ENCODE peak calls at places on chromosome 14, in six cellular contexts. H is IMR-90, M is neuronal stem cell, E is H9, W is H1, F is trophoblast cell. S is an unnamed sample. For H3K4me1, the result is how much of the 10 kb centered on the place peaks cover.

GRCh38 chr14:51422704-51423103 is 182.7 kb downstream of the TMX1 start:
- DNase-seq in F (no peak), M (no peak), H (no peak), W (no peak), E (no peak), S (no peak)

GRCh38 chr14:63318835-63319234 is at the start of gene GPHB5:
- DNase-seq in H (no peak), F (no peak), M (no peak), E (no peak), W (no peak), S (no peak)

GRCh38 chr14:88919502-88919901 is 95.1 kb downstream of the TTC8 start:
- DNase-seq in E (no peak), M (no peak), H (no peak), W (no peak), F (no peak), S (no peak)

GRCh38 chr14:102086346-102086971 is 385 bp downstream of the HSP90AA1 start:
- DNase-seq in M (no peak), H (peak), F (peak), E (no peak), W (no peak), S (peak)

GRCh38 chr14:104877066-104877805 is 12.2 kb downstream of the CEP170B start:
- DNase-seq in M (no peak), W (no peak), F (no peak), H (no peak), E (no peak), S (no peak)

GRCh38 chr14:44995770-44996294 is 33.8 kb downstream of the TOGARAM1 start:
- DNase-seq in M (no peak), W (no peak), F (no peak), H (peak), E (no peak), S (no peak)

GRCh38 chr14:104680056-104680805 is 9.2 kb upstream of the INF2 start:
- DNase-seq in W (no peak), M (no peak), H (peak), F (peak), E (no peak), S (peak)

GRCh38 chr14:103594265-103594664 is 31.5 kb downstream of the COA8 start:
- DNase-seq in H (peak), M (peak), F (peak), E (peak), W (no peak), S (peak)

GRCh38 chr14:71885301-71885700 is 46.9 kb upstream of the RGS6 start:
- DNase-seq in E (no peak), H (no peak), M (no peak), F (no peak), W (no peak), S (no peak)

GRCh38 chr14:58808828-58809227 is 171.1 kb downstream of the DACT1 start:
- DNase-seq in W (no peak), F (no peak), H (peak), M (no peak), E (no peak), S (peak)

DNA sequence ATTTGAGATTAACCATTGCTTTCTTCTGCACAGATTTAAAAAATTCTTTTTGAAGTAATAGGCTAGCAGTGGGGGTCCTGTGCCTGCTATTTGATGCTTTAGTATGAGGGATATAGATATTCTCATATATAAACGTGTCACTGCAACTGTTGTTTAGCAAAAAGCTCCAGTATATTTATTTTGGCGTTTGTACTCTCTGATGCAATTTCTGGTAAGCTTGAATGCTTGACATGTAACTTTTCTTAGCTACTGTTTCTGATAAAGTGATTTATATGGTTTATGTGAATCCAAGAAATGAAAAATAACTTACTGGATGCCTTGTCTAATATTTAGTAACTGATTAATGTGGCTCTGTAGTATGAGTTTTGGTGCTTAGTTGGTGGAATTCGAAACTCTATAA is 77.1 kb downstream of the TTLL5 start:
- DNase-seq in F (no peak), E (no peak), H (peak), W (no peak), M (no peak), S (no peak)
- H4K91ac ChIP-seq in F (no peak), E (no peak), H (no peak), W (no peak), M (no peak), S (no peak)

GRCh38 chr14:100528962-100529560 is 58.2 kb downstream of the BEGAIN start:
- DNase-seq in W (no peak), F (no peak), E (peak), M (no peak), H (no peak), S (no peak)

GRCh38 chr14:100531152-100531551 is 56.1 kb downstream of the BEGAIN start:
- DNase-seq in M (no peak), E (no peak), F (no peak), W (no peak), H (no peak), S (no peak)

GRCh38 chr14:100529561-100530031 is 57.6 kb downstream of the BEGAIN start:
- DNase-seq in M (no peak), H (no peak), F (no peak), E (peak), W (no peak), S (no peak)

GRCh38 chr14:100531591-100532121 is 55.6 kb downstream of the BEGAIN start:
- DNase-seq in E (peak), M (no peak), H (no peak), W (no peak), F (no peak), S (no peak)

GRCh38 chr14:100530270-100531072 is 56.7 kb downstream of the BEGAIN start:
- DNase-seq in W (no peak), H (no peak), E (no peak), F (no peak), M (no peak), S (no peak)
- H3K4me1 ChIP-seq in W (under half), H (under half), E (under half), F (under half), M (under half), S (under half)

GRCh38 chr14:21098134-21098891 is at the start of gene ZNF219:
- DNase-seq in E (peak), M (peak), H (peak), W (peak), F (no peak), S (peak)
- H2AFZ ChIP-seq in E (no peak), M (peak), H (peak), W (no peak), F (no peak), S (peak)

GRCh38 chr14:23694085-23694975 is 58.2 kb downstream of the DHRS2 start:
- DNase-seq in M (no peak), F (peak), W (no peak), H (peak), E (peak), S (no peak)

GRCh38 chr14:23696706-23697239 is 60.6 kb downstream of the DHRS2 start:
- DNase-seq in H (no peak), W (no peak), M (no peak), F (no peak), E (no peak), S (no peak)

GRCh38 chr14:23693252-23693775 is 57.1 kb downstream of the DHRS2 start:
- DNase-seq in M (no peak), E (no peak), W (no peak), F (no peak), H (no peak), S (no peak)

GRCh38 chr14:23695220-23695999 is 59.2 kb downstream of the DHRS2 start:
- DNase-seq in W (no peak), H (no peak), E (peak), M (peak), F (no peak), S (no peak)

DNA sequence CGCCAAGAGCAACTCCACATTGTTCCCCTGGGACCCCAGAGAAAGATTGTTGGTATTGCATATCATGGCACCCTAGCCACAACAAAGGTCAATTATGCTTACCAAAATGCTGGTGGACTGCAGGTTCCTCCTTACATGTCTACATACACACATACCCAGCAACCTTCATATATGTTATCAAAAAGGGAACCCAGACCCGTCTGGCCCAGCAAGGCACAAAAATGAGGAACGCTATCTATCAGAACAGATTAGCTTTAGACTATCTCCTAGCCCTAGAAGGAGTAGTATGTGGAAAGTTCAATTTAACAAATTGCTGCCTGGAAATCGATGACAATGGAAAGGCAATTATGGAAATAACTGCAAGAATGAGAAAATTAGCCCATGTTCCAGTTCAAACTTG is 61.5 kb downstream of the DHRS2 start:
- DNase-seq in H (no peak), M (no peak), E (no peak), W (no peak), F (no peak), S (no peak)
- H4K91ac ChIP-seq in H (no peak), M (no peak), E (no peak), W (no peak), F (no peak), S (no peak)

DNA sequence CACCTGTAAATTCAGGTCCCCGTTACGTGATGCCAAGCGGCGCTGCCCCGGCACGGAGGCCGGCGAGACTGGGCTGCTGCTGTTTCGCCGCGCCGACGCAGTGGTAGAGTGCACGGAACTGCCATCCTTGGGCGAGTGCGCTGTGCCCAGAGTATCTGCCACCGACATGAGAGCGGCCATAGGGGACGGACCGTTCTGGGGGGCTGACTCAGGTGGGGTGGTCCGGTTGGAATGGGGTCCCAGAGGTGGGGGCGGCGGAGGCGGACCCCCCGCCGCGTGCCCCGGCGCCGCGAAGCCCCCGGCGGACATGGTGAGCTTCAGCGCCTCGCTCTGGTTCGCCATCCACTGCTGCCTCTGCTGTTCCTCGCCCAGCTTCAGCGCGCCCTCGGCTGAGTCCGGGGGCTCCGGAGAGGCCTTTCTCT is 2.8 kb downstream of the IRF2BPL start:
- DNase-seq in H (no peak), F (no peak), W (no peak), E (no peak), M (no peak), S (no peak)
- H3K4me1 ChIP-seq in H (under half), F (under half), W (under half), E (under half), M (under half), S (under half)

GRCh38 chr14:24293525-24293924 is 6.1 kb downstream of the DHRS1 start:
- DNase-seq in E (no peak), M (no peak), W (no peak), F (no peak), H (no peak), S (no peak)

GRCh38 chr14:24291446-24292117 is 8.0 kb downstream of the DHRS1 start:
- DNase-seq in H (no peak), M (no peak), F (no peak), W (no peak), E (no peak), S (no peak)

GRCh38 chr14:24289649-24290283 is 9.8 kb downstream of the DHRS1 start:
- DNase-seq in W (no peak), M (no peak), H (no peak), E (no peak), F (no peak), S (no peak)

GRCh38 chr14:24292118-24292807 is 7.3 kb downstream of the DHRS1 start:
- DNase-seq in H (no peak), E (no peak), F (no peak), M (no peak), W (no peak), S (no peak)

GRCh38 chr14:24290746-24291145 is 8.8 kb downstream of the DHRS1 start:
- DNase-seq in M (no peak), W (no peak), F (no peak), H (no peak), E (no peak), S (no peak)
- H2AFZ ChIP-seq in M (no peak), W (no peak), F (no peak), H (no peak), E (no peak), S (no peak)

GRCh38 chr14:100076630-100077029 is 11.4 kb downstream of the EVL start:
- DNase-seq in F (peak), M (no peak), H (peak), W (no peak), E (no peak), S (peak)
- H4K91ac ChIP-seq in F (no peak), M (no peak), H (no peak), W (no peak), E (no peak), S (no peak)

DNA sequence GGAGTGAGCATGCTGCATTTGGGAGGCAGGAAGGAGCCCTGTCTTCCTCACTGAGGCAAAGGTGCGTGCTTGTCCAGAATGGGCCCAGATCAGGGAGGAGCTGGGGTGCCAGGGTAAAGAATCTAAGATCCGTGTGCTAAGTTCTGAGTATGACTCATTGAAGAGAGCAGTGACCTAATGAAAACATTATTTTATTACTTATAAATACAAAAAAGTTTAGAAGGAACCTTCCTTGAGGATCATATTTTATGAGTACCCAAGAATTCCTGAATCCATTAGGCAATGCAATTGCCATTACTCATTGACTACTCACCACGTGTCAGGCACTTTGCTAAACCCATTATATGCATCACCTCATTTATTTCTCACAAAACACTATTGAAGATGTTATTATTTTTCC is 264.7 kb downstream of the EGLN3 start:
- DNase-seq in F (no peak), E (no peak), H (peak), W (no peak), M (no peak), S (peak)
- H3K4me1 ChIP-seq in F (under half), E (under half), H (under half), W (under half), M (under half), S (under half)

GRCh38 chr14:94571950-94572349 is 9.3 kb upstream of the SERPINA5 start:
- DNase-seq in M (no peak), W (no peak), F (no peak), H (peak), E (no peak), S (no peak)
- H2AFZ ChIP-seq in M (no peak), W (no peak), F (no peak), H (no peak), E (no peak), S (no peak)

GRCh38 chr14:77098470-77099353 is 654 bp downstream of the CIPC start:
- DNase-seq in W (no peak), H (no peak), F (no peak), M (no peak), E (peak), S (no peak)
- H4K91ac ChIP-seq in W (peak), H (peak), F (peak), M (peak), E (no peak), S (peak)